ENCODE peak calls at places on chromosomes 16 and 17, in eight cellular contexts. One of them, this sample, is unnamed.

GRCh38 chr17:2438823-2439222 is 38.0 kb upstream of the MNT start:
- DNase-seq in A549: no peak
- DNase-seq in colonic mucosa: no peak
- DNase-seq in IMR-90: peak
- DNase-seq in ovary: no peak
- DNase-seq in Peyer's patch: no peak
- DNase-seq in fibroblast of lung: peak
- DNase-seq in AG04449: no peak
- DNase-seq in this sample: no peak

GRCh38 chr17:38925263-38925995 is at the start of gene LASP1NB:
- DNase-seq in IMR-90: peak
- DNase-seq in ovary: peak
- DNase-seq in A549: no peak
- DNase-seq in fibroblast of lung: peak
- DNase-seq in AG04449: no peak
- DNase-seq in colonic mucosa: no peak
- DNase-seq in Peyer's patch: peak
- DNase-seq in this sample: no peak

GRCh38 chr17:27415090-27415795 is 41.0 kb upstream of the KSR1 start:
- DNase-seq in ovary: no peak
- DNase-seq in IMR-90: no peak
- DNase-seq in Peyer's patch: no peak
- DNase-seq in AG04449: no peak
- DNase-seq in colonic mucosa: no peak
- DNase-seq in fibroblast of lung: no peak
- DNase-seq in A549: no peak
- DNase-seq in this sample: no peak

GRCh38 chr17:50459081-50459676 is 9.5 kb downstream of the CHAD start:
- DNase-seq in fibroblast of lung: peak
- DNase-seq in Peyer's patch: peak
- DNase-seq in AG04449: no peak
- DNase-seq in A549: no peak
- DNase-seq in colonic mucosa: peak
- DNase-seq in ovary: no peak
- DNase-seq in IMR-90: peak
- DNase-seq in this sample: no peak

GRCh38 chr17:73255671-73256181 is 6.0 kb downstream of the CPSF4L start:
- DNase-seq in fibroblast of lung: peak
- DNase-seq in ovary: peak
- DNase-seq in AG04449: no peak
- DNase-seq in Peyer's patch: peak
- DNase-seq in colonic mucosa: peak
- DNase-seq in A549: peak
- DNase-seq in IMR-90: peak
- DNase-seq in this sample: no peak

GRCh38 chr17:45288825-45289224 is 26.9 kb upstream of the SPATA32 start:
- DNase-seq in Peyer's patch: no peak
- DNase-seq in ovary: no peak
- DNase-seq in AG04449: no peak
- DNase-seq in A549: no peak
- DNase-seq in IMR-90: no peak
- DNase-seq in fibroblast of lung: no peak
- DNase-seq in colonic mucosa: no peak
- DNase-seq in this sample: no peak

GRCh38 chr16:24552705-24553104 is 13.3 kb downstream of the RBBP6 start:
- DNase-seq in IMR-90: no peak
- DNase-seq in AG04449: no peak
- DNase-seq in Peyer's patch: no peak
- DNase-seq in colonic mucosa: no peak
- DNase-seq in A549: no peak
- DNase-seq in ovary: no peak
- DNase-seq in fibroblast of lung: no peak
- DNase-seq in this sample: no peak

GRCh38 chr17:42906772-42907171 is 6.2 kb downstream of the G6PC1 start:
- DNase-seq in IMR-90: no peak
- DNase-seq in fibroblast of lung: no peak
- DNase-seq in colonic mucosa: no peak
- DNase-seq in ovary: no peak
- DNase-seq in AG04449: no peak
- DNase-seq in A549: no peak
- DNase-seq in Peyer's patch: no peak
- DNase-seq in this sample: no peak

GRCh38 chr17:79991140-79991923 is 44.3 kb downstream of the TBC1D16 start:
- DNase-seq in fibroblast of lung: peak
- DNase-seq in Peyer's patch: peak
- DNase-seq in AG04449: no peak
- DNase-seq in IMR-90: peak
- DNase-seq in ovary: peak
- DNase-seq in colonic mucosa: peak
- DNase-seq in A549: peak
- DNase-seq in this sample: peak

GRCh38 chr16:23354246-23354645 is 52.1 kb downstream of the SCNN1B start:
- DNase-seq in colonic mucosa: no peak
- DNase-seq in A549: no peak
- DNase-seq in AG04449: no peak
- DNase-seq in fibroblast of lung: no peak
- DNase-seq in Peyer's patch: no peak
- DNase-seq in IMR-90: no peak
- DNase-seq in ovary: no peak
- DNase-seq in this sample: no peak

GRCh38 chr16:7524419-7524818 is 191.8 kb downstream of the RBFOX1 start:
- DNase-seq in A549: no peak
- DNase-seq in fibroblast of lung: no peak
- DNase-seq in ovary: no peak
- DNase-seq in IMR-90: no peak
- DNase-seq in Peyer's patch: no peak
- DNase-seq in colonic mucosa: no peak
- DNase-seq in AG04449: no peak
- DNase-seq in this sample: no peak

GRCh38 chr17:28755486-28755885 is 11.7 kb downstream of the TRAF4 start:
- DNase-seq in fibroblast of lung: peak
- DNase-seq in colonic mucosa: no peak
- DNase-seq in A549: no peak
- DNase-seq in Peyer's patch: no peak
- DNase-seq in ovary: no peak
- DNase-seq in IMR-90: no peak
- DNase-seq in AG04449: no peak
- DNase-seq in this sample: no peak

GRCh38 chr17:44146375-44147346 is 4.9 kb downstream of the HROB start:
- DNase-seq in fibroblast of lung: no peak
- DNase-seq in IMR-90: no peak
- DNase-seq in A549: no peak
- DNase-seq in ovary: no peak
- DNase-seq in AG04449: no peak
- DNase-seq in Peyer's patch: no peak
- DNase-seq in colonic mucosa: no peak
- DNase-seq in this sample: no peak

GRCh38 chr17:65052585-65052984 is 4.0 kb downstream of the GNA13 start:
- DNase-seq in colonic mucosa: no peak
- DNase-seq in AG04449: no peak
- DNase-seq in Peyer's patch: no peak
- DNase-seq in IMR-90: no peak
- DNase-seq in fibroblast of lung: no peak
- DNase-seq in ovary: no peak
- DNase-seq in A549: no peak
- DNase-seq in this sample: no peak

GRCh38 chr17:78351449-78352006 is 8.3 kb downstream of the SOCS3 start:
- DNase-seq in A549: no peak
- DNase-seq in ovary: peak
- DNase-seq in Peyer's patch: peak
- DNase-seq in AG04449: no peak
- DNase-seq in colonic mucosa: peak
- DNase-seq in fibroblast of lung: peak
- DNase-seq in IMR-90: peak
- DNase-seq in this sample: peak

GRCh38 chr17:82863941-82864720 is 24.3 kb upstream of the ZNF750 start:
- DNase-seq in fibroblast of lung: peak
- DNase-seq in IMR-90: peak
- DNase-seq in A549: no peak
- DNase-seq in ovary: no peak
- DNase-seq in colonic mucosa: no peak
- DNase-seq in AG04449: no peak
- DNase-seq in Peyer's patch: peak
- DNase-seq in this sample: peak

GRCh38 chr17:29918922-29919856 is 10.8 kb downstream of the SSH2 start:
- DNase-seq in fibroblast of lung: no peak
- DNase-seq in ovary: no peak
- DNase-seq in colonic mucosa: no peak
- DNase-seq in AG04449: no peak
- DNase-seq in Peyer's patch: no peak
- DNase-seq in A549: no peak
- DNase-seq in IMR-90: peak
- DNase-seq in this sample: no peak

DNA sequence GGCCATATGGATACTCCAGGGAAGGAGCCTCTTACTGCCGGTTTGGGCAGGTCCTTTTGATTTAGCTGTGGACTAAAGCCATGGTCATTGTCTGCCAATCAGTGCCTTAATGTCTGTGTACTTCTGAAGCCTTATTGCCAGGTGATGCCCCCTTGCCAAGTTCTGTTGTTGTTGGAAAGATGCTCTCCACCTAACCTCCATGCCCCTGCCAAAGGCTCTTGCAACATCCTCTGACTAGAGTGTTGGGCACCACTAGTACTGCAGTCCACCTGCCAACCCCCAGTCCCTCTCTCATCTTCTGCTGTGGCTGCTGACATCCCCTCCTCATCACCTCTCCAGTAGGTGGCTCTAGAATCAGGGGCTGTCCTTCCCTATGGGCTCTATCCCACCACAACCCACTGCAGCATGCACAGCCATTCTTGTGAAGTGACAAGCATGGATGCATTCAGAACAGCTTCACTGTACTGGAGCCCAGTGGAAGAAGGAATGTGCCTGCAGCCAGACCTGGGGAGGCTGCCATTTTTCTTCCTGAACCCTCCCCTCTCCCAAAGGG is 375.3 kb upstream of the CDH5 start:
- DNase-seq in Peyer's patch: no peak
- DNase-seq in ovary: no peak
- DNase-seq in colonic mucosa: no peak
- DNase-seq in AG04449: no peak
- DNase-seq in A549: no peak
- DNase-seq in IMR-90: no peak
- DNase-seq in fibroblast of lung: no peak
- DNase-seq in this sample: no peak
- TF ChIP-seq CTCF in Peyer's patch: no peak
- TF ChIP-seq CTCF in ovary: no peak
- TF ChIP-seq CTCF in colonic mucosa: no peak
- TF ChIP-seq CTCF in AG04449: no peak
- TF ChIP-seq CTCF in A549: no peak
- TF ChIP-seq CTCF in IMR-90: no peak
- TF ChIP-seq CTCF in fibroblast of lung: no peak
- TF ChIP-seq CTCF in this sample: no peak

DNA sequence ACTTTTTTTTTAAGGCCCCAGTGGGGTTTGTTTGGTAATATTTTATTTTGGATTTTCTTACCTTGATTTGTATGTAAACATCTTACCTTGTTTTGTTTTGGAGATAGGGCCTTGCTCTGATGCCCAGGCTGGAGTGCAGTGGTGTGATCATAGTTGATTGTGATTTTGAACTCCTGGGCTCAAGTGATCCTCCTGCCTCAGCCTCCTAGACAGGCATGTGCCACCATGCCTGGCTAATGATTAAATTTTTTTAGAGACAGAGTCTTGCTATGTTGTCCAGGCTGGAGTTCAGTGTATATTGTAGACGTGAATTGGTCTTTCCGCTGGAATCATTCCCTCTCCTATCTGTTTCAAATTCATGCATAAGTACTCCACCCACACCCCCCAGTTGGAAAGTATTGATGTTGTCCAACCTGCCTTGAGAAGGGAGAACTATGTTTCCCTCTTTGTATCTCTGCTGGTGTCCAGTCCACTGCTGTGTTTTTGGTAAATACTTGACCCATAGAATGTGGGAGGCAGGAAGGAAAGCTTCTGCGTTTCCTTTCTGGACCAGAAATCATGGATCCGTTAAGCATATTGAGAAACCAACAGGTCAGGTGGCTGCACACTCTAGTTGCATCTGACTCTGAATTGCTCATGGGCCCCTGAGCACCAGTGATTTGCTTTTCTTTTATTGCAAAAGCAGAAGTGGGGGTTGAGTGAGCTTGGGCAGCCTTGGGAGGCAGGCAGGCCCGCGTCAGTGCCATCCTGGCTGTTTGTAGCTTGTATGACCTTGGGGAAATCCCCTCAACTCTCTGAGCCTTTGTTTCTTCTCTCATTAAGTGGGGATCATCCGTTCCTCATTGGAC is 25.0 kb downstream of the RMI2 start:
- DNase-seq in colonic mucosa: no peak
- DNase-seq in fibroblast of lung: no peak
- DNase-seq in AG04449: no peak
- DNase-seq in Peyer's patch: peak
- DNase-seq in IMR-90: no peak
- DNase-seq in A549: no peak
- DNase-seq in ovary: no peak
- DNase-seq in this sample: no peak
- H3K4me3 ChIP-seq in colonic mucosa: no peak
- H3K4me3 ChIP-seq in fibroblast of lung: no peak
- H3K4me3 ChIP-seq in AG04449: no peak
- H3K4me3 ChIP-seq in Peyer's patch: no peak
- H3K4me3 ChIP-seq in IMR-90: no peak
- H3K4me3 ChIP-seq in A549: no peak
- H3K4me3 ChIP-seq in ovary: no peak
- H3K4me3 ChIP-seq in this sample: no peak

GRCh38 chr17:10119203-10120112 is 78.9 kb downstream of the GAS7 start:
- DNase-seq in A549: no peak
- DNase-seq in fibroblast of lung: no peak
- DNase-seq in ovary: no peak
- DNase-seq in colonic mucosa: peak
- DNase-seq in Peyer's patch: peak
- DNase-seq in IMR-90: no peak
- DNase-seq in AG04449: no peak
- DNase-seq in this sample: no peak
- TF ChIP-seq CTCF in A549: no peak
- TF ChIP-seq CTCF in fibroblast of lung: no peak
- TF ChIP-seq CTCF in ovary: no peak
- TF ChIP-seq CTCF in colonic mucosa: no peak
- TF ChIP-seq CTCF in Peyer's patch: no peak
- TF ChIP-seq CTCF in IMR-90: no peak
- TF ChIP-seq CTCF in AG04449: no peak
- TF ChIP-seq CTCF in this sample: no peak

DNA sequence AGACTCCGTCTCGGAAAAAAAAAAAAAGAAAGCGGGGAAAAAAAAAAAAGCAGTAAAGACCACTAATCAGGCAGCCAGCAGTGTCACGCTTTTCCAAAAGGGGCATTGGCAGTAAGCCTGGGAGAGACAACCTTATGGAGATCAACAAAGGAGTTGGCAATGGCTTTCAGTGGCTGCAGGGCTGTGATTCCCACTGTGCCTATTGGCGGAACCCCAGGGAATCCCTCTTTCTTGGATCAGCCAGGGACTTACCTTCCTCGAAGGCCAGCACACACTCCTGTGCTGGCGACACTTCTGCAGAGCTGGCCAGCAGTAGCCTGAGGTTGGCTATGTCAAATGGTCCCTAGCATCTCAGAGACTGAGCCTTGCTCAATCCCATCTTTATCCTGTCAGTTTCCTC is 43.3 kb upstream of the ZFHX3 start:
- DNase-seq in AG04449: no peak
- DNase-seq in colonic mucosa: no peak
- DNase-seq in Peyer's patch: no peak
- DNase-seq in IMR-90: no peak
- DNase-seq in fibroblast of lung: no peak
- DNase-seq in A549: no peak
- DNase-seq in ovary: no peak
- DNase-seq in this sample: no peak
- H3K4me3 ChIP-seq in AG04449: no peak
- H3K4me3 ChIP-seq in colonic mucosa: no peak
- H3K4me3 ChIP-seq in Peyer's patch: no peak
- H3K4me3 ChIP-seq in IMR-90: no peak
- H3K4me3 ChIP-seq in fibroblast of lung: no peak
- H3K4me3 ChIP-seq in A549: no peak
- H3K4me3 ChIP-seq in ovary: no peak
- H3K4me3 ChIP-seq in this sample: no peak

GRCh38 chr17:8151120-8151640 is 1.0 kb downstream of the PER1 start:
- DNase-seq in fibroblast of lung: peak
- DNase-seq in IMR-90: peak
- DNase-seq in A549: no peak
- DNase-seq in Peyer's patch: peak
- DNase-seq in ovary: peak
- DNase-seq in colonic mucosa: peak
- DNase-seq in AG04449: peak
- DNase-seq in this sample: peak
- TF ChIP-seq CTCF in fibroblast of lung: no peak
- TF ChIP-seq CTCF in IMR-90: no peak
- TF ChIP-seq CTCF in A549: no peak
- TF ChIP-seq CTCF in Peyer's patch: peak
- TF ChIP-seq CTCF in ovary: peak
- TF ChIP-seq CTCF in colonic mucosa: no peak
- TF ChIP-seq CTCF in AG04449: peak
- TF ChIP-seq CTCF in this sample: no peak

This sample was measured in AG09309.